ENCODE peak calls at places on chromosomes 12 and 14, in eight cellular contexts. G, S, R, W, Z, L, U and Q are unnamed samples.

GRCh38 chr12:14930299-14930698 is 8.0 kb downstream of the ERP27 start:
- DNase-seq in G (no peak), S (no peak), R (no peak), W (no peak), Z (no peak), L (no peak), U (peak; percentile 27), Q (no peak)

GRCh38 chr12:116187158-116187511 is 90.4 kb downstream of the MED13L start:
- DNase-seq in G (no peak), S (no peak), R (no peak), W (no peak), Z (no peak), L (no peak), U (no peak), Q (no peak)

GRCh38 chr12:104257913-104258472 is 42.4 kb downstream of the TXNRD1 start:
- DNase-seq in G (no peak), S (no peak), R (no peak), W (no peak), Z (no peak), L (no peak), U (no peak), Q (no peak)

GRCh38 chr12:31849090-31849687 is 110.0 kb upstream of the RESF1 start:
- DNase-seq in G (no peak), S (no peak), R (no peak), W (no peak), Z (peak; percentile 30), L (no peak), U (peak; percentile 9), Q (no peak)

GRCh38 chr14:23559010-23559920 is 3.2 kb downstream of the THTPA start:
- DNase-seq in G (peak; percentile 56), S (no peak), R (no peak), W (no peak), Z (peak; percentile 74), L (no peak), U (peak; percentile 55), Q (peak; percentile 60)

GRCh38 chr12:48852734-48853168 is 788 bp upstream of the DDX23 start:
- DNase-seq in G (no peak), S (no peak), R (no peak), W (no peak), Z (no peak), L (no peak), U (no peak), Q (no peak)

GRCh38 chr14:104913413-104913812 is 11.3 kb upstream of the PLD4 start:
- DNase-seq in G (no peak), S (no peak), R (no peak), W (no peak), Z (no peak), L (no peak), U (no peak), Q (no peak)

GRCh38 chr12:129696952-129697351 is 206.9 kb downstream of the TMEM132D start:
- DNase-seq in G (no peak), S (no peak), R (no peak), W (no peak), Z (no peak), L (no peak), U (no peak), Q (no peak)

GRCh38 chr12:28963554-28963953 is 185.5 kb upstream of the FAR2 start:
- DNase-seq in G (no peak), S (no peak), R (no peak), W (no peak), Z (peak; percentile 70), L (no peak), U (peak; percentile 54), Q (no peak)

GRCh38 chr12:105025890-105026289 is 39.8 kb downstream of the NOPCHAP1 start:
- DNase-seq in G (no peak), S (no peak), R (peak; percentile 88), W (peak; percentile 67), Z (peak; percentile 72), L (peak; percentile 34), U (peak; percentile 79), Q (no peak)

GRCh38 chr14:56005580-56006053 is 112.6 kb upstream of the PELI2 start:
- DNase-seq in G (no peak), S (no peak), R (no peak), W (no peak), Z (peak; percentile 62), L (no peak), U (peak; percentile 4), Q (no peak)

GRCh38 chr14:58738189-58738836 is 100.6 kb downstream of the DACT1 start:
- DNase-seq in G (no peak), S (no peak), R (no peak), W (no peak), Z (peak; percentile 65), L (no peak), U (peak; percentile 96), Q (no peak)

GRCh38 chr12:114662512-114663177 is 21.3 kb downstream of the TBX3 start:
- DNase-seq in G (peak; percentile 36), S (peak; percentile 85), R (peak; percentile 77), W (peak; percentile 96), Z (peak; percentile 87), L (peak; percentile 40), U (peak; percentile 91), Q (peak; percentile 35)

GRCh38 chr14:89027097-89027740 is 202.8 kb downstream of the TTC8 start:
- DNase-seq in G (peak; percentile 57), S (no peak), R (peak; percentile 71), W (peak; percentile 22), Z (peak; percentile 59), L (no peak), U (peak; percentile 33), Q (peak; percentile 59)

GRCh38 chr14:87059060-87059827 is 933.7 kb downstream of the GALC start:
- DNase-seq in G (no peak), S (no peak), R (no peak), W (peak; percentile 10), Z (no peak), L (no peak), U (no peak), Q (no peak)

GRCh38 chr14:86055512-86055911 is 525.6 kb downstream of the FLRT2 start:
- DNase-seq in G (peak; percentile 8), S (no peak), R (no peak), W (no peak), Z (peak; percentile 2), L (no peak), U (peak; percentile 13), Q (no peak)

GRCh38 chr12:3119745-3120660 is 42.8 kb downstream of the TSPAN9 start:
- DNase-seq in G (no peak), S (no peak), R (peak; percentile 94), W (peak; percentile 80), Z (peak; percentile 59), L (peak; percentile 49), U (peak; percentile 6), Q (no peak)

GRCh38 chr14:77267937-77268699 is 2.9 kb downstream of the NGB start:
- DNase-seq in G (no peak), S (no peak), R (no peak), W (no peak), Z (no peak), L (no peak), U (no peak), Q (no peak)

GRCh38 chr12:113766880-113767878 is 198.9 kb downstream of the RBM19 start:
- DNase-seq in G (no peak), S (no peak), R (no peak), W (no peak), Z (peak; percentile 89), L (no peak), U (peak; percentile 78), Q (no peak)

GRCh38 chr12:25377475-25378179 is 126.9 kb upstream of the KRAS start:
- DNase-seq in G (peak; percentile 27), S (no peak), R (no peak), W (no peak), Z (peak; percentile 33), L (no peak), U (peak; percentile 94), Q (no peak)

GRCh38 chr12:11888029-11888428 is 182.7 kb upstream of the BCL2L14 start:
- DNase-seq in G (no peak), S (no peak), R (no peak), W (no peak), Z (no peak), L (no peak), U (no peak), Q (no peak)

GRCh38 chr12:20815573-20815972 is 5.1 kb downstream of the SLCO1B3 start:
- DNase-seq in G (no peak), S (no peak), R (no peak), W (no peak), Z (no peak), L (no peak), U (no peak), Q (no peak)

GRCh38 chr12:58346032-58346632 is 404.8 kb downstream of the ATP23 start:
- DNase-seq in G (peak; percentile 23), S (no peak), R (no peak), W (no peak), Z (peak; percentile 66), L (no peak), U (peak; percentile 62), Q (no peak)

GRCh38 chr14:89091781-89092180 is 267.3 kb downstream of the TTC8 start:
- DNase-seq in G (no peak), S (no peak), R (no peak), W (no peak), Z (no peak), L (no peak), U (no peak), Q (no peak)

GRCh38 chr12:13038491-13039161 is 5.6 kb upstream of the FAM234B start:
- DNase-seq in G (no peak), S (no peak), R (no peak), W (no peak), Z (peak; percentile 66), L (no peak), U (peak; percentile 86), Q (no peak)

GRCh38 chr12:101375573-101375972 is 32.0 kb downstream of the ARL1 start:
- DNase-seq in G (no peak), S (no peak), R (no peak), W (no peak), Z (no peak), L (no peak), U (no peak), Q (no peak)
- H3K36me3 ChIP-seq in G (peaks cover 8% of the 10 kb centered on the region), S (peaks cover 88% of the 10 kb centered on the region), R (peaks cover 84% of the 10 kb centered on the region), W (no peaks in the 10 kb centered on the region), Z (peaks cover 3% of the 10 kb centered on the region), L (peaks cover 30% of the 10 kb centered on the region), U (peaks cover 29% of the 10 kb centered on the region), Q (peaks cover 51% of the 10 kb centered on the region)

GRCh38 chr12:38282886-38283285 is 33.7 kb upstream of the ALG10B start:
- DNase-seq in G (no peak), S (no peak), R (no peak), W (no peak), Z (no peak), L (no peak), U (no peak), Q (no peak)
- H3K9me3 ChIP-seq in G (no peaks in the 10 kb centered on the region), S (no peaks in the 10 kb centered on the region), R (no peaks in the 10 kb centered on the region), W (no peaks in the 10 kb centered on the region), Z (no peaks in the 10 kb centered on the region), L (no peaks in the 10 kb centered on the region), U (peaks cover 1% of the 10 kb centered on the region), Q (no peaks in the 10 kb centered on the region)

DNA sequence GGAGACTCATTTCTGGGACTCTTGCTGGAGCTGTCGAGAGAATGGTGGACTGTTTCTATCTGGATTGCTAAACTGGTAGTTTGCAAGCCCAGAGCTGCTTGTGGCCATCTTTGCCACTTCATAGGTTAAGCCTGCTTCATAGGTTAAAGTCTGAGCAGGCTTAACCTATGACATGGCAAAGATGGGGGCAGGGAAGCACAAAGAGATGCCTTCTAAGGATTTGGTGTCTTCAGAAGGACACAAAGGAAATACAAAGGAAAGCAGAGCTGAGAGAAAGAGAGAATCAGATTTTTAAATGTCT is 78.4 kb upstream of the MAX start:
- DNase-seq in G (no peak), S (no peak), R (no peak), W (no peak), Z (no peak), L (no peak), U (no peak), Q (no peak)
- H3K4me3 ChIP-seq in G (no peak overlapping the region), S (no peak overlapping the region), R (no peak overlapping the region), W (no peak overlapping the region), Z (no peak overlapping the region), L (no peak overlapping the region), U (no peak overlapping the region), Q (no peak overlapping the region)

GRCh38 chr12:68762691-68763090 is 16.7 kb downstream of the SLC35E3 start:
- DNase-seq in G (no peak), S (no peak), R (no peak), W (no peak), Z (no peak), L (no peak), U (no peak), Q (no peak)
- H3K36me3 ChIP-seq in G (peaks cover 4% of the 10 kb centered on the region), S (peaks cover 59% of the 10 kb centered on the region), R (peaks cover 47% of the 10 kb centered on the region), W (no peaks in the 10 kb centered on the region), Z (peaks cover 17% of the 10 kb centered on the region), L (peaks cover 15% of the 10 kb centered on the region), U (peaks cover 11% of the 10 kb centered on the region), Q (peaks cover 35% of the 10 kb centered on the region)